ENCODE peak calls at places on chromosome 18, in five cellular contexts. W, L, Y, J and T are unnamed samples.

GRCh38 chr18:45155526-45155925 is 459.8 kb upstream of the SLC14A2 start:
- DNase-seq in W (no peak), L (no peak), Y (no peak), J (no peak), T (no peak)

GRCh38 chr18:23812566-23813440 is 123.5 kb downstream of the LAMA3 start:
- DNase-seq in W (no peak), L (no peak), Y (peak), J (no peak), T (no peak)

GRCh38 chr18:51290864-51291263 is 93.4 kb upstream of the MEX3C start:
- DNase-seq in W (no peak), L (no peak), Y (no peak), J (no peak), T (no peak)

GRCh38 chr18:22314406-22314805 is 103.3 kb downstream of the CTAGE1 start:
- DNase-seq in W (no peak), L (peak), Y (no peak), J (no peak), T (no peak)

GRCh38 chr18:67733094-67733493 is 216.6 kb upstream of the DSEL start:
- DNase-seq in W (no peak), L (peak), Y (no peak), J (no peak), T (no peak)

GRCh38 chr18:3330622-3331021 is 68.7 kb downstream of the MYL12B start:
- DNase-seq in W (no peak), L (no peak), Y (no peak), J (no peak), T (no peak)

GRCh38 chr18:7954229-7954628 is 387.1 kb downstream of the PTPRM start:
- DNase-seq in W (no peak), L (no peak), Y (peak), J (no peak), T (no peak)

GRCh38 chr18:13809521-13810252 is 14.3 kb upstream of the MC5R start:
- DNase-seq in W (no peak), L (no peak), Y (no peak), J (no peak), T (no peak)

GRCh38 chr18:77103991-77104521 is 28.5 kb downstream of the MBP start:
- DNase-seq in W (no peak), L (no peak), Y (no peak), J (no peak), T (no peak)

GRCh38 chr18:21335927-21336488 is 94.0 kb downstream of the GREB1L start:
- DNase-seq in W (no peak), L (no peak), Y (no peak), J (no peak), T (no peak)

GRCh38 chr18:3510896-3511295 is 60.9 kb downstream of the TGIF1 start:
- DNase-seq in W (no peak), L (no peak), Y (no peak), J (no peak), T (no peak)

GRCh38 chr18:76824754-76825153 is 2.4 kb downstream of the ZNF236 start:
- DNase-seq in W (no peak), L (no peak), Y (no peak), J (no peak), T (no peak)